ENCODE peak calls at places on chromosomes 16 and 17, in nine cellular contexts. M is keratinocyte, Y is WTC11, W is astrocyte of the spinal cord, Z is lung, R is A549, H is uterus, V is osteocyte, A is pancreas. U is an unnamed sample.

GRCh38 chr16:71364306-71364705 is 5.8 kb downstream of the CALB2 start:
- DNase-seq in W (no peak), R (no peak), M (no peak), A (no peak), V (no peak), H (no peak), Y (no peak), Z (no peak), U (no peak)

GRCh38 chr16:66521951-66522771 is 27.8 kb downstream of the TK2 start:
- DNase-seq in Z (peak), H (no peak), V (no peak), W (peak), A (no peak), R (no peak), Y (no peak), M (peak), U (peak)

GRCh38 chr16:4612977-4613635 is 1.6 kb downstream of the UBALD1 start:
- DNase-seq in H (no peak), V (no peak), A (no peak), Z (no peak), W (no peak), M (no peak), Y (no peak), R (no peak), U (no peak)

GRCh38 chr17:10844667-10845387 is 6.9 kb upstream of the PIRT start:
- DNase-seq in Z (peak), Y (peak), M (peak), V (no peak), R (peak), H (peak), W (peak), A (peak), U (peak)

GRCh38 chr17:81731271-81731670 is 19.2 kb downstream of the SLC25A10 start:
- DNase-seq in A (no peak), V (no peak), M (no peak), W (peak), H (no peak), Z (no peak), Y (no peak), R (no peak), U (no peak)

GRCh38 chr17:50558955-50559614 is 1.4 kb upstream of the CACNA1G start:
- DNase-seq in R (no peak), Y (peak), W (no peak), H (peak), V (no peak), M (no peak), A (no peak), Z (no peak), U (no peak)

GRCh38 chr16:51666821-51667220 is 515.8 kb upstream of the SALL1 start:
- DNase-seq in Z (no peak), V (no peak), W (peak), H (no peak), R (no peak), Y (no peak), A (no peak), M (no peak), U (no peak)

GRCh38 chr17:50549969-50550368 is 3.0 kb downstream of the SPATA20 start:
- DNase-seq in H (no peak), Y (no peak), M (no peak), R (no peak), W (no peak), Z (no peak), V (no peak), A (no peak), U (no peak)

GRCh38 chr17:82933006-82933310 is 93.1 kb upstream of the ZNF750 start:
- DNase-seq in V (no peak), A (peak), W (no peak), M (no peak), Z (no peak), Y (peak), R (no peak), H (peak), U (peak)

GRCh38 chr16:1859650-1860049 is 12.3 kb downstream of the MEIOB start:
- DNase-seq in Y (no peak), W (no peak), V (no peak), M (no peak), A (no peak), Z (peak), R (no peak), H (no peak), U (no peak)

GRCh38 chr17:4368341-4368740 is 1.9 kb upstream of the UBE2G1 start:
- DNase-seq in W (no peak), M (no peak), R (no peak), V (no peak), H (no peak), Z (no peak), Y (no peak), A (no peak), U (no peak)
- TF ChIP-seq CTCF in W (no peak), M (no peak), R (no peak), V (no peak), H (no peak), Z (no peak), Y (no peak), A (no peak), U (no peak)

GRCh38 chr16:67613808-67614207 is 31.1 kb upstream of the CARMIL2 start:
- DNase-seq in V (no peak), H (no peak), W (no peak), Y (peak), Z (no peak), A (no peak), M (no peak), R (no peak), U (no peak)
- TF ChIP-seq CTCF in V (peak), H (no peak), W (peak), Y (peak), Z (no peak), A (no peak), M (peak), R (no peak), U (no peak)

GRCh38 chr17:37708616-37709212 is 36.1 kb downstream of the HNF1B start:
- DNase-seq in W (peak), H (no peak), V (no peak), R (peak), M (no peak), Y (no peak), Z (no peak), A (peak), U (no peak)
- TF ChIP-seq CTCF in W (no peak), H (no peak), V (no peak), R (no peak), M (no peak), Y (no peak), Z (no peak), A (no peak), U (no peak)

DNA sequence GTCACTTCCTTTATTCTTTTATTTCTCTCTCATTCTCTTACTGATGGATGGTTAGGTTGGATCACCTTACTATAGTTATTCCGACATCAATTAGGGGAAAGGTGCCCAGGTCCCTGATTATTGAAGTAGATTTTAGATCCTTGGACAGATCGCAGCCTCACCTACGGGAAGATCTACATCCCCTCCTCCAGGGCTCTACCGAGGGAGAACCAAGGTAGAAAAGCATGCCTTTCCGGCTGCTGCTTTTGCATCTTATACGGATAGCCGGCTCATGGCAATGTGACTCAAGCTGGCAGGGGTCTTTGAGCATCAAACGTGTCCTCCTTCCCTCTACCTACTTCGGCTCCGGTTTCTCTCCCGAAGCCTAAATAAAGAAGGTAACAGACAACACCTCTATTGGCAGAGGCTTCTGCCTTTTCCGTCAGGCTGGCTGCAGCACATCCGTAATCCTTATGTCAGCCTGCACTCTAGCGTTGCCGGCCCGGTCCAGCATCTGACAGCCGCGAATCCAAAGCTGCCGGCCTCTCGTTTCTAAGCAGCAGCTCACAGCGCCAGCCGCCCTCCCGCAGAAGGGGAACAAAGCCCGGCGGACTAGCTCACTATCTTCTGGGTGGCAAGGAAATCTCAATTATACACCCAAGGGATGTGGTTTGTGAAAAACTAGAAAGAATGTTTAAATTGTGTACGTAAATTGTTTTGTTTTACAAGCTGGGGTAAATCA is 46.9 kb downstream of the IRX6 start:
- DNase-seq in V (peak), Z (peak), H (peak), A (peak), Y (peak), W (peak), R (peak), M (no peak), U (peak)
- TF ChIP-seq CTCF in V (peak), Z (peak), H (peak), A (no peak), Y (no peak), W (peak), R (peak), M (peak), U (no peak)

U was measured in lower leg skin.